ENCODE peak calls at places on chromosomes 11 and 22, in four cellular contexts. A is gastrocnemius medialis, N is HFFc6, Y is fibroblast of lung. O is an unnamed sample.

GRCh38 chr22:39084666-39085065 is 7.6 kb downstream of the APOBEC3G start:
- DNase-seq in A (no peak), Y (no peak), N (no peak), O (no peak)

GRCh38 chr11:14026961-14027360 is 64.4 kb downstream of the SPON1 start:
- DNase-seq in Y (no peak), N (no peak), A (no peak), O (no peak)

GRCh38 chr11:121965330-121965729 is 150.7 kb downstream of the BLID start:
- DNase-seq in Y (peak; percentile 65), N (peak; percentile 30), A (no peak), O (no peak)

GRCh38 chr22:36055376-36056310 is 27.0 kb upstream of the RBFOX2 start:
- DNase-seq in Y (peak; percentile 37), A (no peak), N (no peak), O (no peak)

GRCh38 chr11:123404626-123405025 is 25.4 kb upstream of the GRAMD1B start:
- DNase-seq in A (no peak), N (no peak), Y (no peak), O (no peak)

GRCh38 chr11:32852142-32852541 is 22.4 kb downstream of the PRRG4 start:
- DNase-seq in N (peak; percentile 40), Y (peak; percentile 72), A (no peak), O (no peak)

GRCh38 chr11:898160-898517 is 12.5 kb downstream of the CHID1 start:
- DNase-seq in A (no peak), N (no peak), Y (peak; percentile 7), O (no peak)

GRCh38 chr11:350723-351255 is 18.5 kb upstream of the B4GALNT4 start:
- DNase-seq in Y (no peak), N (peak; percentile 16), A (no peak), O (no peak)

GRCh38 chr11:121572581-121573059 is 119.9 kb upstream of the SORL1-AS1 start:
- DNase-seq in N (no peak), Y (peak; percentile 12), A (no peak), O (no peak)

GRCh38 chr22:36236338-36237319 is 2.7 kb downstream of the APOL2 start:
- DNase-seq in A (no peak), N (no peak), Y (no peak), O (no peak)

GRCh38 chr11:2306971-2307732 is 5.3 kb downstream of the TSPAN32 start:
- DNase-seq in Y (peak; percentile 45), N (peak; percentile 6), A (no peak), O (no peak)

GRCh38 chr22:33314316-33314715 is 256.1 kb upstream of the SYN3 start:
- DNase-seq in Y (no peak), A (no peak), N (no peak), O (no peak)

GRCh38 chr11:126488591-126489370 is 133.3 kb downstream of the ST3GAL4 start:
- DNase-seq in N (no peak), Y (no peak), A (no peak), O (no peak)

GRCh38 chr11:17075506-17075905 is 2.0 kb downstream of the RPS13 start:
- DNase-seq in N (no peak), A (no peak), Y (no peak), O (no peak)

GRCh38 chr11:660681-661444 is 23.8 kb downstream of the DRD4 start:
- DNase-seq in Y (no peak), N (no peak), A (no peak), O (no peak)

GRCh38 chr11:62195945-62196344 is 5.9 kb downstream of the SCGB1D1 start:
- DNase-seq in Y (no peak), A (no peak), N (no peak), O (no peak)

GRCh38 chr22:31488988-31489617 is 539 bp downstream of the EIF4ENIF1 start:
- DNase-seq in Y (peak; percentile 41), A (peak; percentile 4), N (no peak), O (peak; percentile 31)

GRCh38 chr11:69460540-69461257 is 20.8 kb upstream of the LINC01488 start:
- DNase-seq in A (no peak), N (peak; percentile 83), Y (peak; percentile 96), O (no peak)

GRCh38 chr11:126456783-126457542 is 101.5 kb downstream of the ST3GAL4 start:
- DNase-seq in Y (no peak), N (no peak), A (no peak), O (no peak)

GRCh38 chr11:45182902-45183301 is 36.5 kb downstream of the PRDM11 start:
- DNase-seq in A (no peak), N (peak; percentile 26), Y (no peak), O (no peak)

GRCh38 chr22:50340157-50340879 is 2.8 kb upstream of the PPP6R2 start:
- DNase-seq in A (no peak), Y (peak; percentile 35), N (no peak), O (no peak)

GRCh38 chr11:127458561-127458960 is 458.0 kb upstream of the KIRREL3 start:
- DNase-seq in A (no peak), Y (no peak), N (no peak), O (no peak)

GRCh38 chr22:23524226-23524625 is 55.9 kb downstream of the IGLL1 start:
- DNase-seq in Y (no peak), N (no peak), A (no peak), O (no peak)

GRCh38 chr11:45641961-45642360 is 23.5 kb downstream of the CHST1 start:
- DNase-seq in N (no peak), Y (no peak), A (no peak), O (no peak)

GRCh38 chr22:33188316-33188715 is 130.1 kb upstream of the SYN3 start:
- DNase-seq in A (no peak), Y (no peak), N (no peak), O (no peak)

GRCh38 chr11:60349990-60350389 is 22.9 kb downstream of the MS4A6E start:
- DNase-seq in N (no peak), A (no peak), Y (no peak), O (no peak)

GRCh38 chr11:9277176-9277575 is 12.0 kb upstream of the DENND5A start:
- DNase-seq in Y (no peak), N (no peak), A (no peak), O (no peak)

GRCh38 chr11:133821776-133822175 is 23.5 kb downstream of the SPATA19 start:
- DNase-seq in A (no peak), Y (peak; percentile 12), N (no peak), O (peak; percentile 59)

GRCh38 chr11:113387605-113388211 is at the start of gene ANKK1:
- DNase-seq in N (no peak), A (no peak), Y (no peak), O (peak; percentile 19)

GRCh38 chr11:117107701-117108590 is 9.7 kb upstream of the SIK3 start:
- DNase-seq in A (no peak), Y (no peak), N (peak; percentile 29), O (no peak)

GRCh38 chr11:46307785-46308341 is 30.4 kb downstream of the CREB3L1 start:
- DNase-seq in Y (no peak), N (no peak), A (no peak), O (no peak)

GRCh38 chr11:84103096-84103495 is 816.9 kb upstream of the CCDC90B start:
- DNase-seq in Y (no peak), A (no peak), N (no peak), O (peak; percentile 4)

GRCh38 chr22:33940741-33941140 is 20.5 kb upstream of the LARGE1 start:
- DNase-seq in N (no peak), A (no peak), Y (no peak), O (no peak)

GRCh38 chr11:69515271-69516245 is 34.1 kb downstream of the LINC01488 start:
- DNase-seq in N (no peak), A (no peak), Y (no peak), O (no peak)

GRCh38 chr11:17597770-17598169 is 50.7 kb downstream of the OTOG start:
- DNase-seq in N (no peak), A (no peak), Y (no peak), O (no peak)

GRCh38 chr11:134332782-134333181 is 994 bp downstream of the GLB1L2 start:
- DNase-seq in N (no peak), A (no peak), Y (no peak), O (no peak)

GRCh38 chr11:129386795-129387390 is 11.2 kb downstream of the BARX2 start:
- DNase-seq in N (no peak), Y (no peak), A (no peak), O (no peak)

DNA sequence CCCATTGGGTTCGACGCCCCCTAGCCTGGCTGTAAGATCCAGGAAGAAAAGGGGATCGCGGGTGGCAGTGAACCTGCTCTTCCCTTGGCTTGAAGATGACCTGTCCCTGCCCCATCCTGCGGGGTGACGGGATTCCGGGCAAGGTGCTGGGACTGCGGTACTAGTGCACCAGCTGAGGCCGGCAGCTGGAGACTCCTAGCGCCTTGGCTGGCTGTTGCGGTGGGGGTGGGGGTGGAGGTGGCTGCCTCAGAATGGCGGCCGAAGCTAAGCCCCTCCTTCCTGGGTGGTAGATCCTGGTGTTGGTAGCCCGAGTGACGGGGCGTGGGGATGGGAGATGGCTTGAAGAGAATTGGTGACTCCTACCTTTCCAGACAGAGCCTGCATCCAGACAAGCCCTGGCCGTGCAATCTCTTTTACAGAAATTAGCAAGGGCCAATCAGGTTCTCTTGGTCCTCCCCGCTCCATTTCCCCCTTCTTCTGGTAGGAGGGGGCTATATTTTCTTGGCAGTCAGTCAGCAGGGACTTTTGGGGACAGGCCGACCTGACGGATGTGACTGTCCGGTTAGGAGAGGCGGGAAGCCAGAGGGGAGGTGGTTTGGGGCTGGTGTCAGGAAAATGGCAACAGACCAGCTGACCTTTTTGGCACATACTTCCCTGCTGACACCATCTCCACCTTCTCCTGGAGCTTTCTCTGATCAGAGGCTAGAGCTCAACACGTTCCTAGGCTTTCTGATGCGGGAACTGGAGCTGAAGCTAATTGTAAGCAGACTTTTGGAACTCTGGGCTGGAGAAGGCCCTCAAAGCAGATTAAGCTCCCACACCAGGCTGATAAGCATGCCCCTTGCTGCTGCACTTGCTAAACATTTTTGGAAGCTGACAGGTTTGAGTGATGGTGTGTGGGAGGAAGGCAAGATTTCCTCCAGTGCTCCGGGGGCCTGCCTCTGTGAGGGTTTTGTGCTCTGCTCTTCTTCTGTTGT is 2.0 kb downstream of the NAV2 start:
- DNase-seq in Y (peak; percentile 89), N (peak; percentile 55), A (no peak), O (no peak)
- TF ChIP-seq CTCF in Y (no peak), N (peak; percentile 12), A (no peak), O (no peak)

GRCh38 chr11:31000412-31000811 is 369.1 kb downstream of the DCDC1 start:
- DNase-seq in N (no peak), A (no peak), Y (no peak), O (no peak)
- TF ChIP-seq CTCF in N (no peak), A (no peak), Y (no peak), O (no peak)

DNA sequence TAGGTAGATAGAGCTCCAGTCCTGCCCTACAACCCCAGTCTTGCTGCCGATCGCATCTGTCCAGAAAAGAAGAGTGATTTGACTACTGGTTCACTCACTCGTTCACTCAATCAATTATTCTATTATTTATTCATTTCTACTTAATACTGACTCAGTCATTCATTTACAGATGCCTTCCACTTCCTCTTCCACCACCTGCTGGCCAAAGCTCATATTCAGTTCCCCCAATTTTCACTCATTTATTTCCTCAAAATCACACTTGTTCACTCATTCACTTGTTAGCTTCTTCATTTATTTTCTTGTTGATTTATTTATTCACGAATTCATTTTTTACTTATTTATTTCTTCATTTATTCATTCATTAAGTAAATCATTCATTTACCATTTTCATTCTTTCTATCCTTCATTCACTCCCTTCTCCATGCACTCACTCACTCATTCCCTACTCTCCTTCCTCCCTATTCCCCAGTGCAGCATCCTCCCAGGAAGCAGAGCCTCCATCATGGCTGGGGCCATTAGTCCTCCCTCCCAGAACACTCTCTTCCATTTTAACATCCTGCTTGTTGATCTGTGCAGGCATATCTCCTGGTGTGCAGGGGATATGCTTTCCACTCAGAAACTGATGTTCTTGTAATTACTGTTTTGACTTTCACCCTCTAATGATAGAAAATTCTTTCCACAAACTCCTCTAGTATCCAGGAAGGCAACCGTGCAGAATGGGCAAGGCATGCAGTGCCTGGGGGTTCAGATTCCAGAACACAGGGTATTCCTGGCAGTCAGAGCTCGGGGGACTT is 281.0 kb downstream of the TENM4 start:
- DNase-seq in Y (no peak), A (no peak), N (no peak), O (no peak)
- TF ChIP-seq CTCF in Y (peak; percentile 15), A (no peak), N (peak; percentile 72), O (peak; percentile 50)

GRCh38 chr11:119357069-119357468 is 10.6 kb upstream of the MFRP start:
- DNase-seq in N (no peak), A (no peak), Y (no peak), O (no peak)
- TF ChIP-seq CTCF in N (no peak), A (no peak), Y (no peak), O (no peak)

O was measured in neural crest cell.